ENCODE peak calls at places on chromosomes 5 and 9, in eight cellular contexts. One of them, this sample, is unnamed. For H3K36me3, the result is how much of the 10 kb centered on the place peaks cover.

GRCh38 chr9:89606049-89606481 is 1.3 kb downstream of the GADD45G start:
- DNase-seq in HepG2: peak
- DNase-seq in left ventricle myocardium inferior: peak
- DNase-seq in mesendoderm: peak
- DNase-seq in tibial nerve: peak
- DNase-seq in SK-N-MC: no peak
- DNase-seq in lower lobe of right lung: peak
- DNase-seq in CD8-positive, alpha-beta memory T cell: no peak
- DNase-seq in this sample: peak

GRCh38 chr5:172146748-172147092 is 41.3 kb downstream of the STK10 start:
- DNase-seq in HepG2: no peak
- DNase-seq in left ventricle myocardium inferior: no peak
- DNase-seq in mesendoderm: no peak
- DNase-seq in tibial nerve: no peak
- DNase-seq in SK-N-MC: no peak
- DNase-seq in lower lobe of right lung: no peak
- DNase-seq in CD8-positive, alpha-beta memory T cell: peak
- DNase-seq in this sample: no peak

GRCh38 chr5:89105171-89105695 is 222.2 kb upstream of the MEF2C start:
- DNase-seq in HepG2: no peak
- DNase-seq in left ventricle myocardium inferior: no peak
- DNase-seq in mesendoderm: no peak
- DNase-seq in tibial nerve: no peak
- DNase-seq in SK-N-MC: no peak
- DNase-seq in lower lobe of right lung: no peak
- DNase-seq in CD8-positive, alpha-beta memory T cell: no peak
- DNase-seq in this sample: no peak

GRCh38 chr5:58775699-58776098 is 192.8 kb downstream of the RAB3C start:
- DNase-seq in HepG2: no peak
- DNase-seq in left ventricle myocardium inferior: no peak
- DNase-seq in mesendoderm: peak
- DNase-seq in tibial nerve: no peak
- DNase-seq in SK-N-MC: no peak
- DNase-seq in lower lobe of right lung: no peak
- DNase-seq in CD8-positive, alpha-beta memory T cell: no peak
- DNase-seq in this sample: no peak

GRCh38 chr9:36725777-36726356 is 153.2 kb downstream of the MELK start:
- DNase-seq in HepG2: no peak
- DNase-seq in left ventricle myocardium inferior: no peak
- DNase-seq in mesendoderm: peak
- DNase-seq in tibial nerve: no peak
- DNase-seq in SK-N-MC: no peak
- DNase-seq in lower lobe of right lung: no peak
- DNase-seq in CD8-positive, alpha-beta memory T cell: no peak
- DNase-seq in this sample: no peak

GRCh38 chr5:142024771-142025304 is 12.0 kb upstream of the GNPDA1 start:
- DNase-seq in HepG2: peak
- DNase-seq in left ventricle myocardium inferior: peak
- DNase-seq in mesendoderm: peak
- DNase-seq in tibial nerve: peak
- DNase-seq in SK-N-MC: peak
- DNase-seq in lower lobe of right lung: peak
- DNase-seq in CD8-positive, alpha-beta memory T cell: peak
- DNase-seq in this sample: peak

GRCh38 chr9:108443278-108443633 is 412.5 kb downstream of the ACTL7B start:
- DNase-seq in HepG2: peak
- DNase-seq in left ventricle myocardium inferior: no peak
- DNase-seq in mesendoderm: no peak
- DNase-seq in tibial nerve: no peak
- DNase-seq in SK-N-MC: no peak
- DNase-seq in lower lobe of right lung: no peak
- DNase-seq in CD8-positive, alpha-beta memory T cell: no peak
- DNase-seq in this sample: no peak

GRCh38 chr5:42586625-42587024 is 163.4 kb downstream of the GHR start:
- DNase-seq in HepG2: no peak
- DNase-seq in left ventricle myocardium inferior: peak
- DNase-seq in mesendoderm: no peak
- DNase-seq in tibial nerve: no peak
- DNase-seq in SK-N-MC: no peak
- DNase-seq in lower lobe of right lung: no peak
- DNase-seq in CD8-positive, alpha-beta memory T cell: no peak
- DNase-seq in this sample: no peak

GRCh38 chr9:4678679-4679267 is 596 bp upstream of the CDC37L1 start:
- DNase-seq in HepG2: peak
- DNase-seq in left ventricle myocardium inferior: no peak
- DNase-seq in mesendoderm: peak
- DNase-seq in tibial nerve: no peak
- DNase-seq in SK-N-MC: no peak
- DNase-seq in lower lobe of right lung: no peak
- DNase-seq in CD8-positive, alpha-beta memory T cell: peak
- DNase-seq in this sample: no peak

GRCh38 chr5:181205402-181205734 is 372 bp upstream of the TRIM7 start:
- DNase-seq in HepG2: no peak
- DNase-seq in left ventricle myocardium inferior: no peak
- DNase-seq in mesendoderm: no peak
- DNase-seq in tibial nerve: no peak
- DNase-seq in SK-N-MC: no peak
- DNase-seq in lower lobe of right lung: no peak
- DNase-seq in CD8-positive, alpha-beta memory T cell: no peak
- DNase-seq in this sample: no peak

GRCh38 chr5:165779505-165779904 is 2274.1 kb downstream of the MAT2B start:
- DNase-seq in HepG2: no peak
- DNase-seq in left ventricle myocardium inferior: no peak
- DNase-seq in mesendoderm: no peak
- DNase-seq in tibial nerve: no peak
- DNase-seq in SK-N-MC: no peak
- DNase-seq in lower lobe of right lung: no peak
- DNase-seq in CD8-positive, alpha-beta memory T cell: no peak
- DNase-seq in this sample: no peak

GRCh38 chr9:94974154-94974860 is 247.8 kb downstream of the AOPEP start:
- DNase-seq in HepG2: no peak
- DNase-seq in left ventricle myocardium inferior: no peak
- DNase-seq in mesendoderm: no peak
- DNase-seq in tibial nerve: no peak
- DNase-seq in SK-N-MC: no peak
- DNase-seq in lower lobe of right lung: no peak
- DNase-seq in CD8-positive, alpha-beta memory T cell: no peak
- DNase-seq in this sample: no peak

GRCh38 chr5:13809921-13810320 is 134.6 kb downstream of the DNAH5 start:
- DNase-seq in HepG2: no peak
- DNase-seq in left ventricle myocardium inferior: no peak
- DNase-seq in mesendoderm: no peak
- DNase-seq in tibial nerve: no peak
- DNase-seq in SK-N-MC: no peak
- DNase-seq in lower lobe of right lung: no peak
- DNase-seq in CD8-positive, alpha-beta memory T cell: no peak
- DNase-seq in this sample: no peak

GRCh38 chr5:97903742-97904141 is 720.7 kb upstream of the RIOK2 start:
- DNase-seq in HepG2: no peak
- DNase-seq in left ventricle myocardium inferior: no peak
- DNase-seq in mesendoderm: no peak
- DNase-seq in tibial nerve: no peak
- DNase-seq in SK-N-MC: no peak
- DNase-seq in lower lobe of right lung: no peak
- DNase-seq in CD8-positive, alpha-beta memory T cell: no peak
- DNase-seq in this sample: no peak

GRCh38 chr5:9692576-9692975 is 62.4 kb upstream of the TAS2R1 start:
- DNase-seq in HepG2: no peak
- DNase-seq in left ventricle myocardium inferior: no peak
- DNase-seq in mesendoderm: no peak
- DNase-seq in tibial nerve: no peak
- DNase-seq in SK-N-MC: no peak
- DNase-seq in lower lobe of right lung: no peak
- DNase-seq in CD8-positive, alpha-beta memory T cell: no peak
- DNase-seq in this sample: no peak

DNA sequence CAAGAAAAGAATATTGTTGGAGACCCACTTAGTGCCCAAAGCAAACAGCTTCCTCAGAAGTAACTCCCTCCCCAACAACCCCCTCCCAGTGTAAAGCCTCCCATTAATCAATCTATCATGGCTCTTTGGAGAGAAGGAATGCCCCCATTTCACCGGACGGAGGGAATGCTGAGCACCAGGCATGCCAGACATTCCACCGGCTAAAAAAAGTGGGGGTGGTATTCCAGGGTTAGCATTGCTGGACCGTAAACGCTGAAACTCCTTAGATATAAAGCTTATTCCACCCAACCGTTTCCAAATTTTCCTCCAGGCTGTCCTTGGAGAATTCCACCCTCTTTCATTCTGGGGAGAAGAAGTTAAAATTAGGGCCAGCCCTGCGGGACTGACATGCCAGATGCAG is 363 bp upstream of the MAMDC2 start:
- DNase-seq in HepG2: no peak
- DNase-seq in left ventricle myocardium inferior: no peak
- DNase-seq in mesendoderm: peak
- DNase-seq in tibial nerve: no peak
- DNase-seq in SK-N-MC: no peak
- DNase-seq in lower lobe of right lung: no peak
- DNase-seq in CD8-positive, alpha-beta memory T cell: no peak
- DNase-seq in this sample: no peak
- H3K27ac ChIP-seq in HepG2: no peak
- H3K27ac ChIP-seq in left ventricle myocardium inferior: peak
- H3K27ac ChIP-seq in mesendoderm: no peak
- H3K27ac ChIP-seq in tibial nerve: peak
- H3K27ac ChIP-seq in SK-N-MC: no peak
- H3K27ac ChIP-seq in lower lobe of right lung: peak
- H3K27ac ChIP-seq in CD8-positive, alpha-beta memory T cell: no peak
- H3K27ac ChIP-seq in this sample: peak

DNA sequence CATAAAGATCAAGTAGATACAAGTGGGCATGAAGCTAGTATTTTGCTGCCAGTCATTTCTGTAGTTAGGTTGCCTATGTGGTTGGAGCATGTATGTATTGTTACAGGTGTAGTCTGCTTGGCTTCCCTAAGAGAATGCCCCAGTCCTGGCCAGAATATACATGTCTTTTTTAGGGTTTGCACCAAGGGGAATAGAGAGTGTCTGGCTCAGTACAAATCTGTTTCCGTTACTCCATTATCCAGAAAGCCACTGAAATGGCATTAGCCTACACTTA is 23.2 kb downstream of the TGFBR1 start:
- DNase-seq in HepG2: no peak
- DNase-seq in left ventricle myocardium inferior: no peak
- DNase-seq in mesendoderm: no peak
- DNase-seq in tibial nerve: no peak
- DNase-seq in SK-N-MC: no peak
- DNase-seq in lower lobe of right lung: no peak
- DNase-seq in CD8-positive, alpha-beta memory T cell: no peak
- DNase-seq in this sample: no peak
- H3K36me3 ChIP-seq in HepG2: under half
- H3K36me3 ChIP-seq in left ventricle myocardium inferior: under half
- H3K36me3 ChIP-seq in mesendoderm: under half
- H3K36me3 ChIP-seq in tibial nerve: under half
- H3K36me3 ChIP-seq in SK-N-MC: under half
- H3K36me3 ChIP-seq in lower lobe of right lung: under half
- H3K36me3 ChIP-seq in CD8-positive, alpha-beta memory T cell: under half
- H3K36me3 ChIP-seq in this sample: under half

DNA sequence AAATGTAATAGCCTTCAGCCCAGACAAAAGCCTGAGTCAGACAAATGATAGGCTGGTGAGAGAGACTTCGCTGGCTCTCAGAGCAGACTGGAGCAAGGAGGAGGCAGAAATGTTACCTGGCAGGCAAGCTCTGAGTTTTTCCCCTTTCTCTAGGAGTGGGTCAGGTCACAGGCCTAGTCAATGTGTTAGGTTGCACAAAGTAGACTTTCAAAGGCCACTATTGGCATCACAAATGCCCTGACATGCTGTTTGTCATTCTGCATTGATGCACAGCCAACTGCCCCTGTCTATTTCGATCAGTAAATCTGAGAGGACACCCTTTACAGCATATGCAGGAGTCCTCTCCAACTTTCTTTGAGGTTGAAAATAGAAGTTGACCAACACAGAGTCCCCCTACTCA is 15.5 kb upstream of the C1QTNF3 start:
- DNase-seq in HepG2: no peak
- DNase-seq in left ventricle myocardium inferior: no peak
- DNase-seq in mesendoderm: no peak
- DNase-seq in tibial nerve: no peak
- DNase-seq in SK-N-MC: no peak
- DNase-seq in lower lobe of right lung: no peak
- DNase-seq in CD8-positive, alpha-beta memory T cell: no peak
- DNase-seq in this sample: no peak
- H3K27ac ChIP-seq in HepG2: no peak
- H3K27ac ChIP-seq in left ventricle myocardium inferior: no peak
- H3K27ac ChIP-seq in mesendoderm: no peak
- H3K27ac ChIP-seq in tibial nerve: no peak
- H3K27ac ChIP-seq in SK-N-MC: no peak
- H3K27ac ChIP-seq in lower lobe of right lung: no peak
- H3K27ac ChIP-seq in CD8-positive, alpha-beta memory T cell: no peak
- H3K27ac ChIP-seq in this sample: no peak

GRCh38 chr5:138179277-138179857 is 455 bp downstream of the KIF20A start:
- DNase-seq in HepG2: peak
- DNase-seq in left ventricle myocardium inferior: no peak
- DNase-seq in mesendoderm: peak
- DNase-seq in tibial nerve: no peak
- DNase-seq in SK-N-MC: no peak
- DNase-seq in lower lobe of right lung: no peak
- DNase-seq in CD8-positive, alpha-beta memory T cell: no peak
- DNase-seq in this sample: no peak

GRCh38 chr5:138180183-138180782 is 1.4 kb downstream of the KIF20A start:
- DNase-seq in HepG2: peak
- DNase-seq in left ventricle myocardium inferior: no peak
- DNase-seq in mesendoderm: peak
- DNase-seq in tibial nerve: no peak
- DNase-seq in SK-N-MC: peak
- DNase-seq in lower lobe of right lung: no peak
- DNase-seq in CD8-positive, alpha-beta memory T cell: no peak
- DNase-seq in this sample: no peak

GRCh38 chr5:138180841-138181240 is 1.9 kb downstream of the KIF20A start:
- DNase-seq in HepG2: no peak
- DNase-seq in left ventricle myocardium inferior: no peak
- DNase-seq in mesendoderm: no peak
- DNase-seq in tibial nerve: no peak
- DNase-seq in SK-N-MC: no peak
- DNase-seq in lower lobe of right lung: no peak
- DNase-seq in CD8-positive, alpha-beta memory T cell: no peak
- DNase-seq in this sample: no peak

GRCh38 chr5:138177936-138178515 is 404 bp downstream of the BRD8 start:
- DNase-seq in HepG2: peak
- DNase-seq in left ventricle myocardium inferior: peak
- DNase-seq in mesendoderm: peak
- DNase-seq in tibial nerve: no peak
- DNase-seq in SK-N-MC: no peak
- DNase-seq in lower lobe of right lung: peak
- DNase-seq in CD8-positive, alpha-beta memory T cell: no peak
- DNase-seq in this sample: no peak

DNA sequence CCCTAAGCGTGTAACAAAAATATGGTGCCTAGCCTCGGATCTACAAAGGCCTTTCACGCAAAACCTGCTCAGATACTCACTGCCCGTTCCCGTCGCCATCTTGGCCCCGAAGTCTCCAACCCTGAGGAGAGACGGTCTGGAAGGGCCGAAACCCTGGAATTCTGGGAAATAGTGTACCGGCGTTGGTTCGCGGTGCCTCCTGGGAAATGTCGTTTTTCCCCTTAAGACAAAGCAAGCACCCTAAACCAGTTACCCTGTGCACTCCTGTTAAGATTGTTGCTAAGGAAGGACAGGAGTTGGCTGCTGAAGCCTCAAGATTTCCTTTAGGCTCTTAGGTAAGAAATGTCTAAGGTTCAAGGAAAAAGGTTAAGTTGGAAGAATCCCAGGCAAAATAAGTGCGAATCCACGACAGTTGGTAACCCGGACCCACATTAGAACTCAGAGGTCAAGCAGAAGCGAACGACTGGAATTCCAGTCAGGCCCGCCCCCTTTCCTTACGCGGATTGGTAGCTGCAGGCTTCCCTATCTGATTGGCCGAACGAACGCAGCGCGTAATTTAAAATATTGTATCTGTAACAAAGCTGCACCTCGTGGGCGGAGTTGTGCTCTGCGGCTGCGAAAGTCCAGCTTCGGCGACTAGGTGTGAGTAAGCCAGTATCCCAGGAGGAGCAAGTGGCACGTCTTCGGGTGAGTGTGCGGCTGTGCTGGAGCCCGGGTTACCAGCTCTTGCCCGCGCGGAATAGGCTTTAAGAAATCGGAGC is at the start of the genes BRD8 and KIF20A:
- DNase-seq in HepG2: peak
- DNase-seq in left ventricle myocardium inferior: peak
- DNase-seq in mesendoderm: peak
- DNase-seq in tibial nerve: peak
- DNase-seq in SK-N-MC: peak
- DNase-seq in lower lobe of right lung: peak
- DNase-seq in CD8-positive, alpha-beta memory T cell: peak
- DNase-seq in this sample: peak
- H3K36me3 ChIP-seq in HepG2: under half
- H3K36me3 ChIP-seq in left ventricle myocardium inferior: under half
- H3K36me3 ChIP-seq in mesendoderm: under half
- H3K36me3 ChIP-seq in tibial nerve: under half
- H3K36me3 ChIP-seq in SK-N-MC: half or more
- H3K36me3 ChIP-seq in lower lobe of right lung: under half
- H3K36me3 ChIP-seq in CD8-positive, alpha-beta memory T cell: under half
- H3K36me3 ChIP-seq in this sample: under half